ENCODE peak calls at places on chromosomes 6 and 20, in seven cellular contexts. I, H, G, Y, P, S and F are unnamed samples.

GRCh38 chr6:157893238-157893637 is 70.2 kb downstream of the SNX9 start:
- DNase-seq in Y (no peak), S (no peak), P (no peak), H (no peak), G (no peak), I (no peak), F (no peak)

GRCh38 chr6:66900081-66900770 is 1193.2 kb upstream of the EYS start:
- DNase-seq in S (no peak), Y (no peak), P (no peak), G (no peak), H (no peak), I (no peak), F (no peak)

GRCh38 chr20:50586531-50587232 is 76.5 kb downstream of the PTPN1 start:
- DNase-seq in G (no peak), I (no peak), P (no peak), H (no peak), S (no peak), Y (no peak), F (no peak)

GRCh38 chr6:106097368-106098231 is 11.5 kb downstream of the PRDM1 start:
- DNase-seq in P (peak; percentile 77), I (no peak), S (peak; percentile 17), G (no peak), H (no peak), Y (peak; percentile 71), F (no peak)

GRCh38 chr20:57258055-57258454 is 8.4 kb downstream of the BMP7 start:
- DNase-seq in Y (no peak), P (peak; percentile 68), I (no peak), S (no peak), G (no peak), H (no peak), F (no peak)

GRCh38 chr6:111429571-111429970 is 53.4 kb downstream of the REV3L start:
- DNase-seq in I (no peak), Y (no peak), G (no peak), P (no peak), S (no peak), H (no peak), F (no peak)

GRCh38 chr6:18692920-18693319 is 305.8 kb downstream of the RNF144B start:
- DNase-seq in I (no peak), H (no peak), Y (no peak), S (no peak), G (no peak), P (no peak), F (no peak)

GRCh38 chr6:18047406-18047805 is 60.0 kb upstream of the KIF13A start:
- DNase-seq in G (no peak), Y (no peak), I (no peak), H (no peak), S (no peak), P (no peak), F (no peak)

GRCh38 chr6:28586273-28586672 is 60.6 kb downstream of the GPX5 start:
- DNase-seq in H (no peak), I (peak; percentile 9), P (no peak), Y (no peak), S (no peak), G (no peak), F (no peak)

GRCh38 chr20:58374906-58375760 is 13.9 kb upstream of the VAPB start:
- DNase-seq in P (no peak), Y (no peak), G (no peak), S (no peak), I (no peak), H (no peak), F (no peak)

GRCh38 chr20:58577139-58577806 is 62.1 kb upstream of the APCDD1L start:
- DNase-seq in G (no peak), H (no peak), P (no peak), S (no peak), Y (no peak), I (no peak), F (no peak)

GRCh38 chr6:12423852-12424251 is 133.7 kb downstream of the EDN1 start:
- DNase-seq in P (no peak), Y (no peak), I (no peak), G (no peak), H (no peak), S (peak; percentile 32), F (no peak)

GRCh38 chr6:169648617-169649016 is 53.2 kb downstream of the WDR27 start:
- DNase-seq in P (no peak), Y (no peak), S (no peak), G (no peak), H (no peak), I (no peak), F (no peak)

GRCh38 chr6:17867880-17868279 is 119.6 kb downstream of the KIF13A start:
- DNase-seq in S (no peak), H (no peak), G (no peak), I (peak; percentile 27), P (no peak), Y (no peak), F (no peak)

GRCh38 chr6:157223021-157223430 is 100.3 kb downstream of the TMEM242 start:
- DNase-seq in G (no peak), H (no peak), Y (peak; percentile 63), S (no peak), P (peak; percentile 95), I (no peak), F (no peak)

DNA sequence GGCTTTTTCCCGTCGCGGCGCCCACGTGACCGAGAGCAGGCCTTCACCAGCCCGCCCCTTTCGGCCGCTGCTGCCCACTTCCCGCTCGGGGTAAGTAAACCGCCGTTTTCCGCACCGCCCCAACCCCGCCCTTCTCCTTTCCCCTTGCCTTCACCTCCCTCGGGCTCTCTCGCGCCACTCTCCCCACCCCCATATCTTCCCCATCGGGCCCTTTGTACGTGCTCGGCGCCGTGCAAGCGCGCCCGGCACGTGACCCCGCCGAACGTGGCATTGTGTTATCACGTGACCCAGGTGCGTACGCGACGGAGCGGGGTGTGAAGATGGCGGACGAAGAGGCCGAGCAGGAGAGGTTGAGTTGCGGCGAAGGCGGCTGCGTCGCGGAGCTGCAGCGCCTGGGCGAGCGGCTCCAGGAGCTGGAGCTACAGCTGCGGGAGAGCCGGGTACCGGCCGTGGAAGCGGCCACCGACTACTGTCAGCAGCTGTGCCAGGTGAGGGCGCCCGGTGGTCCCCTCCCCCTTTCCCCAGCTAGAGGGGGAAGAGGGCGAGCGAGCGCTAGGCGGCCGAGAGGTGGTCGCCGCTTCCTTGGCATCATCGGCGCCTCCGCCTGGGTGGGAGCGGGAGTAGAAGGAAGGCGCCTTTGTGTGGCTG is at the start of gene ZNF292:
- DNase-seq in Y (peak; percentile 99), S (peak; percentile 95), P (peak; percentile 100), I (peak; percentile 93), H (peak; percentile 97), G (peak; percentile 95), F (peak; percentile 71)
- TF ChIP-seq POLR2A in Y (peak; percentile 31), S (peak; percentile 51), P (peak; percentile 63), I (no peak), H (no peak), G (peak; percentile 70), F (peak; percentile 74)

GRCh38 chr6:2988076-2988425 is 11.6 kb upstream of the NQO2 start:
- DNase-seq in I (no peak), S (no peak), P (no peak), G (no peak), Y (no peak), H (no peak), F (no peak)

GRCh38 chr6:2990179-2990931 is 9.3 kb upstream of the NQO2 start:
- DNase-seq in G (no peak), P (peak; percentile 40), I (no peak), S (no peak), H (no peak), Y (peak; percentile 30), F (no peak)

GRCh38 chr6:2990932-2991506 is 8.7 kb upstream of the NQO2 start:
- DNase-seq in S (no peak), H (no peak), G (no peak), I (no peak), P (no peak), Y (no peak), F (no peak)

GRCh38 chr6:2988426-2989331 is 11.0 kb upstream of the NQO2 start:
- DNase-seq in Y (peak; percentile 79), S (peak; percentile 93), G (peak; percentile 80), I (peak; percentile 86), P (peak; percentile 92), H (peak; percentile 88), F (peak; percentile 71)

DNA sequence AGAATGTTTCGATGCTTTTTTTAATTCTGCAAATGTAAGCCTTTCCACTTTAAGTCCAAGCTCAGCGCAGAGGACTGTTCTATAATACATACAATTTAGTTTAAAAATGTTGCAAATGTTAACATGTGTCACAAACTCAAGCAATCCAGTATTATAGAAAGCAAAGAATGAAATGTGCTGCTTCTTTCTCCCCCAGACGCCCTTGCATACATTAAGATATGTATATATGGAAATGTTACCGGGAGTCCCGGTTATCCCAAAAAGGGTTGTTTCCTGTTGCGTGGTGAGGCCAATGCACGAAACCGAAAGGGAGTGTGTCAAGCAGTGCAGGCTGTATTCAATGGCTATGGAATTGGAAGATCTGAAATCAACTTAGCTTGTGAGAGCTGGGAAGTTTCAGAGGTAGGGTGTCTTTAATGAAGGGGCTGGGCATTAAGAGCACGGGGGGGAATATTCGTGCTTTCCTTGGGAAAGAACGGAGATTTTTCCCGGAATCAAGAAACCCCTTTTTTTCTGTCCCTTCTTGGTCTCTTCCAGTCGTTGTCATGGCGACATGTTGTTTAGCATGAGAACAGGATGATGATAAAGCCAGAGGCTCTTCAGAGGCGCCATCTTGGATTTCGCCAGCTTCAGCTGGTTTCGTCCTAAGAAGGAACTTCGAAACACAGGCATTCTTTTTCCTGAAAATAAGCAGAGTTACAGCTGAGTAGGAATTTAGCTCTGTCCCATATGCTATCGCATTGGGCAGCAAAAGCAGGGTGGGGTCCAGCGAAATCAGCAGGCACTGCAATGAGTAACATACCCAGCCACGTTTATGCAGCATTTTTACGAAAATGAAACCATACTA is 10.1 kb upstream of the NQO2 start:
- DNase-seq in Y (peak; percentile 88), H (peak; percentile 86), P (peak; percentile 93), S (peak; percentile 95), G (peak; percentile 72), I (peak; percentile 97), F (peak; percentile 42)
- TF ChIP-seq POLR2A in Y (peak; percentile 9), H (no peak), P (peak; percentile 24), S (no peak), G (peak; percentile 77), I (peak; percentile 86), F (peak; percentile 23)

GRCh38 chr6:41591859-41592502 is 45.8 kb downstream of the FOXP4 start:
- DNase-seq in H (peak; percentile 83), P (peak; percentile 72), G (peak; percentile 69), S (peak; percentile 43), I (peak; percentile 65), Y (peak; percentile 69), F (peak; percentile 84)
- TF ChIP-seq POLR2A in H (no peak), P (no peak), G (no peak), S (no peak), I (no peak), Y (no peak), F (no peak)

DNA sequence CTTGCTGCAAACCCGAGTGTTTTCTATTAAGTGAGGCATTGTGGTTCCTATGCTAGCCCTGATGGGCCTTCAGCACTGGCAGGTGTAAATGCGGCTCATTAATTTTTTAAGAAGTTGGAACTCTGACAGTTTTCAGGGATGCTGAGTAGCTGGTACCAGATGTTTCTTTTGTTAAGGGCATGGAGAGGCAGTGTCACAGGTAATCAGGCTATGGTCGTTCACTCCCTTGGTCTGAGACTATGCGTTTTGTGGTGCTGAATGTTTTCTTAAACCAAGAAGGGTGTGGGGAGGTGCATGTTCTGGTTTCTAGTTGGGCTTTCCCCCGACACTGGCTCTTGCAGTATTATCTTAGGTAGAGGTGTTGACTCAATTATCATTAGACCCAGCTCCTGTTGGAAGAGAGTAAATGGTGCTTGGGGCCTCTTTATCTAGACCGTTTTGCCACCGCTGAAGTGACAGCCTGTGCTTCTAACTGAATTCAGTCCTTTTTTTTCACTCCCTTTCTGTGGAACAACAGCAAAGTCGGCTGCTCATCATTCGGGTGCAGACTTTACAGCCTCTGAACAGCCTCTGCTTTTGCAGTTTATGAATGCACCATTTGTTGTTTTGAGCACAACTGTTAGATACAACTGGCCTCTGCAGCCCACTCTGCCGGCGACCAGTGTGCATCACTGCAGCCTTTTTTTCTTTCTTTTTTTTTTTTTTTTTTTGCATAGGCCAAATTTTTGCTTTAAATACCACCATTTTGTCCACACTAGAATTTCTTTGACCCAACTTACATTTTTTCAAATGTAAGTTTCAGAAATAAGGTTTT is 35.6 kb downstream of the RREB1 start:
- DNase-seq in I (peak; percentile 66), G (no peak), S (no peak), Y (no peak), H (no peak), P (peak; percentile 81), F (no peak)
- TF ChIP-seq POLR2A in I (no peak), G (no peak), S (no peak), Y (no peak), H (no peak), P (no peak), F (no peak)